ENCODE peak calls at places on chromosome 6, in nine cellular contexts. B is heart left ventricle, S is ovary, O is HCT116, J is upper lobe of left lung, I is uterus, E is tibial nerve, P is body of pancreas, T is right lobe of liver. X is an unnamed sample.

GRCh38 chr6:138757131-138757530 is 16.4 kb upstream of the CCDC28A start:
- DNase-seq in E (no peak), I (no peak), S (no peak), O (no peak), T (no peak), B (no peak), J (no peak), P (no peak), X (no peak)

GRCh38 chr6:10403385-10404106 is 11.3 kb downstream of the TFAP2A start:
- DNase-seq in P (no peak), T (no peak), B (no peak), S (no peak), O (no peak), I (no peak), E (no peak), J (no peak), X (no peak)

GRCh38 chr6:97282238-97282725 is 734 bp downstream of the MMS22L start:
- DNase-seq in T (no peak), J (no peak), P (no peak), S (no peak), B (no peak), I (no peak), E (no peak), O (no peak), X (no peak)

GRCh38 chr6:90251295-90251992 is 45.2 kb downstream of the BACH2 start:
- DNase-seq in I (no peak), T (no peak), P (no peak), J (no peak), S (no peak), E (no peak), O (no peak), B (no peak), X (no peak)

GRCh38 chr6:125104425-125104824 is 49.1 kb upstream of the TPD52L1 start:
- DNase-seq in B (no peak), O (no peak), I (no peak), S (no peak), P (no peak), J (no peak), E (no peak), T (no peak), X (no peak)

GRCh38 chr6:160417135-160417534 is 69.0 kb downstream of the SLC22A3 start:
- DNase-seq in T (no peak), B (no peak), I (no peak), J (no peak), O (no peak), P (no peak), E (no peak), S (no peak), X (no peak)

GRCh38 chr6:45054610-45055009 is 273.5 kb upstream of the RUNX2 start:
- DNase-seq in I (no peak), T (no peak), B (no peak), P (no peak), J (no peak), O (no peak), E (no peak), S (no peak), X (no peak)

GRCh38 chr6:137434640-137435039 is 59.6 kb downstream of the OLIG3 start:
- DNase-seq in J (no peak), B (no peak), P (no peak), I (no peak), T (no peak), S (no peak), E (no peak), O (no peak), X (no peak)

GRCh38 chr6:116277124-116277523 is 2.6 kb downstream of the TSPYL1 start:
- DNase-seq in O (no peak), I (no peak), E (no peak), J (no peak), P (no peak), S (no peak), B (no peak), T (no peak), X (no peak)

GRCh38 chr6:116280161-116280959 is 630 bp upstream of the TSPYL1 start:
- DNase-seq in J (no peak), P (no peak), O (no peak), E (no peak), I (no peak), T (no peak), S (no peak), B (no peak), X (no peak)

GRCh38 chr6:116278478-116278822 is 1.3 kb downstream of the TSPYL1 start:
- DNase-seq in B (no peak), S (no peak), P (no peak), O (no peak), T (no peak), I (no peak), J (no peak), E (no peak), X (no peak)

GRCh38 chr6:116279232-116280160 is at the start of gene TSPYL1:
- DNase-seq in O (peak; percentile 92), T (peak; percentile 97), P (peak; percentile 97), I (peak; percentile 96), S (peak; percentile 96), E (peak; percentile 93), J (peak; percentile 97), B (peak; percentile 97), X (peak; percentile 96)

GRCh38 chr6:116278853-116279231 is 888 bp downstream of the TSPYL1 start:
- DNase-seq in T (peak; percentile 69), O (no peak), J (peak; percentile 35), P (peak; percentile 76), B (peak; percentile 70), S (peak; percentile 86), E (no peak), I (peak; percentile 71), X (no peak)
- H3K4me1 ChIP-seq in T (peaks cover 38% of the 10 kb centered on the region), O (peaks cover 6% of the 10 kb centered on the region), J (peaks cover 50% of the 10 kb centered on the region), P (peaks cover 48% of the 10 kb centered on the region), B (peaks cover 28% of the 10 kb centered on the region), S (peaks cover 8% of the 10 kb centered on the region), E (peaks cover 64% of the 10 kb centered on the region), I (peaks cover 11% of the 10 kb centered on the region), X (peaks cover 13% of the 10 kb centered on the region)

GRCh38 chr6:3162067-3162497 is 4.7 kb upstream of the TUBB2A start:
- DNase-seq in O (no peak), J (no peak), E (no peak), T (no peak), S (no peak), I (no peak), P (no peak), B (no peak), X (no peak)

GRCh38 chr6:3159805-3160781 is 2.7 kb upstream of the TUBB2A start:
- DNase-seq in P (peak; percentile 94), O (peak; percentile 33), J (peak; percentile 26), S (no peak), B (no peak), I (no peak), E (no peak), T (no peak), X (no peak)

GRCh38 chr6:3163248-3163594 is 5.9 kb upstream of the TUBB2A start:
- DNase-seq in T (no peak), I (no peak), O (no peak), E (no peak), P (no peak), B (no peak), J (peak; percentile 59), S (no peak), X (no peak)

GRCh38 chr6:3164388-3164787 is 7.0 kb upstream of the TUBB2A start:
- DNase-seq in O (no peak), E (no peak), P (no peak), T (no peak), S (no peak), B (no peak), J (no peak), I (no peak), X (no peak)

DNA sequence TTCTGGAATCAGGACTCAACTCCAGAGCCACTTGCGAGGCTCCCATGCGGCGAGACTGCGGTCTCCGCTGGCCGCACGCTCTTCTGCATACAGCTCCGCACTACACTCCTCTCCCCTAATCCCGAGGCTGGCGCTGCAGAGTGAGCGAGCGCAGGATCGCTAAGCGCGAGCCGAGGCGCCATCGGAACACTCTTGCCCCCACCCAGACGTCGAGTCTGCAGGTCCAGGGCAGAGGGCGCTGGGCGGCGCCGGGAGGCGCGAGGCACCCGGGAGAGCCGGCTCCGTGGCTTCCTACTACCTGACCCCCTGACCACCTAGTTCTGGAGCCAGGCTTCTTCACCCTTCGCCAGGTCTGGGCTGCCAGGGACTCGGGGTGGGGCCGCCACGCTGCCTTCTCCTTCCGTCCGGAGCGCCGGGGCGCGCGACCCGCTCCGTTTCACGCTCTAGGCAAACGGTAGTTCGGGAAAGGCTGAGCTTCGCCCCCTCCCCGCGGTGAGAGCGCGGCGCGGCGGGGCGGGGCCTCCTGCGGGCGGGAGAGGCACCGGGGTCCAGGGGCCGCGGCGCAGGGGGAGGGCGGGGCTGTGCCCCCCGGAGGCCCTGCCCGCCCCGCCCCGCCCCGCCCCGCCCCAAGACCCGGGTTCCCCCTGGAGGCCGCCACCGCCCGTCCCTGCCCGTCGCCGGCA is 5.4 kb upstream of the TUBB2A start:
- DNase-seq in E (peak; percentile 37), S (peak; percentile 59), T (peak; percentile 81), J (peak; percentile 72), P (peak; percentile 81), B (peak; percentile 67), O (peak; percentile 56), I (peak; percentile 68), X (peak; percentile 73)
- TF ChIP-seq POLR2A in E (peak; percentile 64), S (no peak), T (peak; percentile 70), J (no peak), P (peak; percentile 72), B (peak; percentile 62), O (peak; percentile 63), I (no peak), X (peak; percentile 42)

GRCh38 chr6:106115231-106115630 is 29.1 kb downstream of the PRDM1 start:
- DNase-seq in S (no peak), E (no peak), P (no peak), T (no peak), O (no peak), I (no peak), B (no peak), J (no peak), X (no peak)
- H3K4me3 ChIP-seq in S (no peak overlapping the region), E (no peak overlapping the region), P (no peak overlapping the region), T (no peak overlapping the region), O (no peak overlapping the region), I (no peak overlapping the region), B (no peak overlapping the region), J (no peak overlapping the region), X (no peak overlapping the region)

GRCh38 chr6:108582618-108583017 is 21.9 kb downstream of the FOXO3 start:
- DNase-seq in S (no peak), J (no peak), B (no peak), P (no peak), T (no peak), I (no peak), E (no peak), O (no peak), X (no peak)

GRCh38 chr6:108587258-108588059 is 26.7 kb downstream of the FOXO3 start:
- DNase-seq in S (no peak), O (no peak), I (no peak), B (no peak), T (no peak), J (no peak), P (no peak), E (no peak), X (no peak)

GRCh38 chr6:108588586-108588985 is 27.9 kb downstream of the FOXO3 start:
- DNase-seq in J (no peak), E (no peak), P (no peak), O (no peak), S (no peak), I (no peak), B (no peak), T (no peak), X (no peak)

GRCh38 chr6:108584323-108584722 is 23.6 kb downstream of the FOXO3 start:
- DNase-seq in S (no peak), P (no peak), J (no peak), O (no peak), B (no peak), T (no peak), E (no peak), I (no peak), X (no peak)

DNA sequence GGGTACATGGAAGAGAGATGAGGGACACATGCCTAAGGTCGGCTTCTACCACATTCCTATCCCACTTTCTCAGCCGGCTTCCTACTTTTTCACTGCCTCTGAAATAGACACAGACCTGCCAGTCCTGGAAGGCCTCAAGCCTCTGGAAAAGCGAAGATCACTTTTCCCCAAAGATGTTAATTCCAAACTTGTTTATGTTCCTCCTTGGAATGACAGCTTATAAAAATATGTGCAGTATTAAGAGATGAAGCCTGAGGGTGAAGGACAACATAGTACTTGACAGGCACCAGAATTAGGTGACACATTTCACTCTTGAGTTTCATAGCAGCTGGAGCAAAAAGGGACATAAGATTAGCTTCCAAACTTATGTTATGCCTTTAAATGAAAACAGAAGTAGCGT is 25.2 kb downstream of the FOXO3 start:
- DNase-seq in J (no peak), O (no peak), S (no peak), B (no peak), I (no peak), P (no peak), E (no peak), T (no peak), X (no peak)
- H3K4me1 ChIP-seq in J (peaks cover 94% of the 10 kb centered on the region), O (peaks cover 39% of the 10 kb centered on the region), S (peaks cover 53% of the 10 kb centered on the region), B (peaks cover 72% of the 10 kb centered on the region), I (peaks cover 44% of the 10 kb centered on the region), P (peaks cover 97% of the 10 kb centered on the region), E (peaks cover 98% of the 10 kb centered on the region), T (peaks cover 86% of the 10 kb centered on the region), X (peaks cover 63% of the 10 kb centered on the region)

X was measured in breast epithelium.